ENCODE peak calls at places on chromosomes 7 and 10, in ten cellular contexts. G is H1, X is colonic mucosa, P is GM23248, S is endodermal cell, V is IMR-90, Y is fibroblast of lung, C is HepG2, U is neural progenitor cell, E is DND-41. N is an unnamed sample. For H3K9me3, the result is how much of the 10 kb centered on the place peaks cover.

GRCh38 chr10:45418859-45419672 is 45.0 kb downstream of the ALOX5 start:
- DNase-seq in G (peak), P (peak), C (peak), E (no peak), Y (peak), V (peak), X (peak), S (peak), U (peak), N (no peak)

GRCh38 chr7:87600130-87601124 is at the start of gene ABCB1:
- DNase-seq in S (peak), U (peak), X (peak), P (peak), Y (peak), E (no peak), V (peak), C (peak), G (peak), N (no peak)

GRCh38 chr10:99529483-99530107 is 3.1 kb upstream of the NKX2-3 start:
- DNase-seq in S (no peak), E (no peak), X (peak), U (peak), C (no peak), V (no peak), G (no peak), Y (peak), P (no peak), N (no peak)

GRCh38 chr7:116733924-116734591 is 62.1 kb downstream of the MET start:
- DNase-seq in S (no peak), C (no peak), U (no peak), G (no peak), X (no peak), P (no peak), Y (no peak), V (no peak), E (no peak), N (peak)

GRCh38 chr10:120514035-120514620 is 57.1 kb downstream of the PLPP4 start:
- DNase-seq in C (peak), X (peak), Y (no peak), U (peak), P (peak), V (peak), E (peak), G (peak), S (peak), N (peak)

GRCh38 chr7:70520604-70521003 is 611.3 kb upstream of the GALNT17 start:
- DNase-seq in C (peak), Y (no peak), E (no peak), P (peak), S (no peak), U (no peak), V (peak), X (no peak), G (no peak), N (no peak)

GRCh38 chr7:152451356-152451755 is 15.6 kb upstream of the KMT2C start:
- DNase-seq in C (no peak), G (no peak), V (no peak), E (no peak), P (no peak), S (no peak), Y (no peak), U (no peak), X (no peak), N (no peak)

GRCh38 chr10:60114765-60115586 is 208.6 kb upstream of the CCDC6 start:
- DNase-seq in U (peak), P (peak), E (peak), C (peak), V (peak), X (peak), S (peak), G (no peak), Y (peak), N (peak)

GRCh38 chr10:5650664-5651063 is 15.7 kb downstream of the ASB13 start:
- DNase-seq in U (no peak), X (no peak), E (no peak), P (no peak), G (no peak), S (no peak), C (no peak), V (no peak), Y (no peak), N (no peak)

DNA sequence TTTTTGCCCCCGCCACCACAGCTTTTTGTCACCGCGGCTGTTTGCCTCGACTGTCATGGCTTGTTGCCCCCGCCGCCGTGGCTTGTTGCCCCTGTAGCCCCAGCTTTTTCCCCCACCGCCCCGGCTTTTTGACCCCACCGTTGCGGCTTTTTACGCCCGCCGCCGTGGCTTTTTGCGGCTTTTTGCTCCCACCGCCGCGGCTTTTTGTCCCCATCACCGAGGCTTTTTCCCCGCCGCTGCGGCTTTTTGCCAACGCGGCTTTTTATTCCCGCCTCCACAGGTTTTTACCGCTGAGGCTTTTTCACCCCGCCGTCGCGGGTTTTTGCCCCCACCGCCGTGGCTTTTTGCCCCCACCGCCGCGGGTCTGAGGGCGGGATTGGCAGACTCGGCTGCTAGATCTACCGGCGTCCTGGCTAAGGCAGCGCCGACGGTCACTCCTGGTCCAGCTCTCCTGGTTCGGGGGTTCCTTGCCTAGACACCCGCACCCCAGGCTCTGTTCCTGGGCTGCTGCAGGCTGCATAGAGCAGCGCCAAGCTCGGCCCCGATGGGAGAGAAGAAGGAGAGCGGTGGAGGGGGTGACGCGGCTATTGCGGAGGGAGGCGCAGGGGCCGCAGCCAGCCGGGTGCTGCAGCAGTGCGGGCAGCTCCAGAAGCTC is 637.7 kb downstream of the ZNF716 start:
- DNase-seq in V (no peak), U (no peak), C (no peak), G (no peak), P (no peak), S (no peak), Y (no peak), X (no peak), E (no peak), N (no peak)
- H3K9me3 ChIP-seq in V (under half), U (under half), C (under half), G (half or more), P (under half), S (under half), Y (under half), X (under half), E (under half), N (under half)

DNA sequence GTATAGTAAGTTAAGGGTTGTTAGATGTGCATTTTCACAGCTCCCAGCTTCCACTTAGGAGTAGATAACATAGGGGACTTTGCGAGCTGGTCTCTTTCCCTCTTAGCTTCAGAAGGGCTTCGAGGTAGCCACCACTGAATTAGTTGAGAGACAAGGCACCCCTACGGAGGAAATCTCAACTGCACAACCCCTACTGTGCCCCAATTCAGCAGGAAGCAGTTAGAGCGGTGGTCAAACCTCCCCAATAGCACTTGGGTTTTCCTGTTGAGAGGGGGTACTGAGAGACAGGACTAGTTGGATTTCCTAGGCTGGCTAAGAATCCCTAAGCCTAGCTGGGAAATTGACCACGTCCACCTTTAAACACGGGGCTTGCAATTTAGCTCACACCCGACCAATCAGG is 1.1 kb upstream of the HERPUD2 start:
- DNase-seq in U (no peak), E (no peak), P (no peak), V (no peak), Y (no peak), C (no peak), X (no peak), S (no peak), G (no peak), N (no peak)
- H3K9ac ChIP-seq in U (no peak), E (peak), P (no peak), V (no peak), Y (no peak), C (peak), X (peak), S (peak), G (no peak), N (peak)

GRCh38 chr7:93923291-93923690 is 1.8 kb downstream of the GNG11 start:
- DNase-seq in C (no peak), P (no peak), G (no peak), S (no peak), E (no peak), Y (peak), V (no peak), X (no peak), U (no peak), N (no peak)

GRCh38 chr7:93921607-93922446 is at the start of gene GNG11:
- DNase-seq in V (peak), Y (peak), G (peak), E (no peak), X (peak), S (peak), P (peak), C (no peak), U (peak), N (no peak)

GRCh38 chr7:93923946-93924345 is 2.4 kb downstream of the GNG11 start:
- DNase-seq in E (no peak), U (no peak), C (no peak), G (no peak), P (peak), S (no peak), X (no peak), V (peak), Y (peak), N (no peak)

GRCh38 chr7:93920496-93921189 is 892 bp upstream of the GNG11 start:
- DNase-seq in E (no peak), Y (peak), X (no peak), G (no peak), P (peak), S (no peak), U (no peak), C (no peak), V (no peak), N (no peak)

DNA sequence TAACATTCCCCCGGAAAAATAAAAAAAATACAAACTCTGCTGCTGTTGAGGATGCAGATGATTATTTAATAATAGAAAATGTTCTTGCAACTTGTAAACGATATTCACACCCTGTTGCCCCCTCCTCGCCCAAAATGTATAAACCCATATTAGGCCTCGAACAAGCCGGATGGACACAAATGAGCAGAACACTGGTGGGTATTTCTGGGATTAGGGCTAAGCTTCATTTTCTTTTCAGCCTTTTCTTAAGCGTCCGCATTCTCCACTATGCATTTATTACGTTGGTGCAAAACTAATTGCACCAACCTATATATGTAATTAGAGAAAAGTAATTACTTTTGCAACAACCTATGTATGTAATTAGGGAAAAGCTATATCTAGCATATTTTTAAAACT is 347 bp upstream of the GNG11 start:
- DNase-seq in X (no peak), V (no peak), S (no peak), C (no peak), U (no peak), P (peak), E (no peak), Y (peak), G (no peak), N (no peak)
- H3K27ac ChIP-seq in X (peak), V (peak), S (no peak), C (no peak), U (no peak), P (peak), E (no peak), Y (peak), G (no peak), N (no peak)

GRCh38 chr7:139456511-139456910 is 27.0 kb downstream of the KLRG2 start:
- DNase-seq in V (no peak), Y (no peak), G (no peak), E (no peak), S (no peak), U (no peak), X (no peak), C (no peak), P (no peak), N (no peak)
- H3K9me3 ChIP-seq in V (under half), Y (under half), G (under half), E (under half), S (under half), U (under half), X (under half), C (under half), P (under half), N (under half)

DNA sequence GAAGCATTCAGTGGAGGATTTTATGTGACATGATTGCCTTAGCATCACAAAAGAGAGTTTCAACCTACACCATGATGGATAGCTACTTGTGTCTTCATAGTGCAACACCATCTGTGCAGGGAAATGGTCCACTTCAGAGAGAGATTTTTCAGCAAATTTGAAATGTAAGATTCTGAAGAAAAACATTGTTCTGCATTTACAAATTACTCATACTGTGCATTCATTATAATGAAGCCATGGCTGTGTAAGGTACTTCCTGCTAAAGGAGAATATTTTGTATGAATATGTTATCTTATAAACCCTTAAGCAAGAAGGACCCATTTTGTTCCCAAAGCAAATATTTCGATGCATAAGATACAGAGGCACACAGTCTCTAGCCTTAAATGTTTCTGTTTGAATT is 30.7 kb upstream of the PFKP start:
- DNase-seq in P (no peak), V (no peak), U (no peak), S (no peak), Y (no peak), E (no peak), X (no peak), C (no peak), G (no peak), N (no peak)
- H3K9ac ChIP-seq in P (no peak), V (no peak), U (no peak), S (no peak), Y (no peak), E (no peak), X (no peak), C (no peak), G (no peak), N (no peak)

GRCh38 chr7:105649727-105650381 is 68.6 kb upstream of the EFCAB10 start:
- DNase-seq in P (peak), E (no peak), X (no peak), C (no peak), Y (peak), S (no peak), V (peak), U (no peak), G (no peak), N (peak)
- H3K27ac ChIP-seq in P (no peak), E (no peak), X (no peak), C (no peak), Y (no peak), S (no peak), V (no peak), U (no peak), G (no peak), N (no peak)

DNA sequence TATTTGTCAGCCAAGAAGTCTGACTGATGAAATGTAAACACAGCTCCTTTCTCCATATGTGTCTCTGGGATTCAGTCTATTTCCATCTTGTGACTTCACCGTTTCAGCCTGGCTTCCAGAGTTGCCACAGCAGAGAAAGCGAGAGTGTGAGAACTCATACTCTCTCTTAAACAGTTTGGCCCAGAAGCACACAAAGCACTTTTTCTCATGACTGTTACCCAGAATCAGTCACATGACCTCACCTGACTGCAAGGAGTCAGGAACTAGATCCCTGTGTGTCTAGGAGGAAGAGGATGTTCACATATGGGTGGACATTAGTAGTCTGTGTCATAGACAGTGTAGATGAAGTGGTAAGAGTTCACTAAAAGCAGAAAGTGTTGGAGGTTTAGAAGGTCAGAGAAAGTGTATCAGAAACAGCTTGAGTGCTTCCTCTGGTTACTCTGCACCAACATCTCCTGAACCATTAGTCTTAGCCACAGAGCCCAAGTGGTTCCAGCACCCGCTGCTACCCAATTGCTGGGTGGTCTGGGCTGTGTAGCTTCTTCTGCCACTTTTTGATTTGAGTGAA is 103.5 kb upstream of the CDK6 start:
- DNase-seq in G (no peak), P (no peak), X (no peak), U (no peak), Y (no peak), E (no peak), V (no peak), S (no peak), C (no peak), N (no peak)
- H3K9me3 ChIP-seq in G (under half), P (under half), X (under half), U (under half), Y (under half), E (under half), V (under half), S (under half), C (under half), N (under half)

DNA sequence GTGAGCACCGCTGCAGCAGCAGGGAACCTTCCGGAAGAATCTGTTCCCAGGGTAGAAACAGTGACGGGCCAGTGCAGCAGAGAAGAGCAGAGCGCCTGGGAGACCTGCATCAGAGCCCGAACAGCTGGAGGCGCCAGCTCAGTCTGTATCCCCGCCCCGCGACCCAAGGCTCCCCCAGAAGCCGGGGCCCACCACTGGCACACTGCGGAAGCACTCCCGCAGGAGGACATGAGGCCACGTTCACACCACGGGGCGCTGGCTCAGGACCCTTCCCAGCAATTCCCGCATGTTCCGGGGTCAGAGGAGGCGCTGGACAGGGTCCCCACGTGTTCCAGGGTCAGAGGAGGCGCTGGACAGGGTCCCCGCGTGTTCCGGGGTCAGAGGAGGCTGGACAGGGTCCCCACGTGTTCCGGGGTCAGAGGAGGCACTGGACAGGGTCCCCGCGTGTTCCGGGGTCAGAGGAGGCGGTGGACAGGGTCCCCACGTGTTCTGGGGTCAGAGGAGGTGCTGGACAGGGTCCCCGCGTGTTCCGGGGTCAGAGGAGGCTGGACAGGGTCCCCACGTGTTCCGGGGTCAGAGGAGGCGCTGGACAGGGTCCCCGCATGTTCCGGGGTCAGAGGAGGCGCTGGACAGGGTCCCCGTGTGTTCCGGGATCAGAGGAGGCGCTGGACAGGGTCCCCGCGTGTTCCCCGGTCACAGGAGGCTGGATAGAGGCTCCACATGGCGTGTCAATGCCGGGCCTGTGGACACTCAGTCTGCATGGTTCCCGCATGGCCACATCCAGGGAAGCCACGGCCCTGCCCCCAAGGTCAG is 117.6 kb downstream of the MAD1L1 start:
- DNase-seq in Y (no peak), P (no peak), S (no peak), C (no peak), E (no peak), G (no peak), X (no peak), V (no peak), U (no peak), N (no peak)
- H3K9ac ChIP-seq in Y (no peak), P (no peak), S (no peak), C (no peak), E (no peak), G (no peak), X (no peak), V (no peak), U (no peak), N (no peak)